ENCODE peak calls at places on chromosome 15, in seven cellular contexts. One of them, this sample, is unnamed.

GRCh38 chr15:41870689-41871081 is 23.2 kb downstream of the SPTBN5 start:
- DNase-seq in T-helper 1 cell: peak; percentile 82
- DNase-seq in trophoblast cell: no peak
- DNase-seq in heart left ventricle: no peak
- DNase-seq in dermis blood vessel endothelial cell: no peak
- DNase-seq in NCI-H226: no peak
- DNase-seq in CD4-positive, CD25-positive, alpha-beta regulatory T cell: peak; percentile 84
- DNase-seq in this sample: no peak

GRCh38 chr15:70892912-70893560 is 410 bp downstream of the LRRC49 start:
- DNase-seq in T-helper 1 cell: no peak
- DNase-seq in trophoblast cell: no peak
- DNase-seq in heart left ventricle: peak; percentile 32
- DNase-seq in dermis blood vessel endothelial cell: peak; percentile 78
- DNase-seq in NCI-H226: peak; percentile 64
- DNase-seq in CD4-positive, CD25-positive, alpha-beta regulatory T cell: no peak
- DNase-seq in this sample: no peak

GRCh38 chr15:59946084-59946483 is 58.0 kb upstream of the FOXB1 start:
- DNase-seq in T-helper 1 cell: no peak
- DNase-seq in trophoblast cell: no peak
- DNase-seq in heart left ventricle: no peak
- DNase-seq in dermis blood vessel endothelial cell: no peak
- DNase-seq in NCI-H226: no peak
- DNase-seq in CD4-positive, CD25-positive, alpha-beta regulatory T cell: no peak
- DNase-seq in this sample: no peak

GRCh38 chr15:92898988-92899909 is 875 bp upstream of the CHD2 start:
- DNase-seq in T-helper 1 cell: peak; percentile 38
- DNase-seq in trophoblast cell: no peak
- DNase-seq in heart left ventricle: no peak
- DNase-seq in dermis blood vessel endothelial cell: no peak
- DNase-seq in NCI-H226: no peak
- DNase-seq in CD4-positive, CD25-positive, alpha-beta regulatory T cell: no peak
- DNase-seq in this sample: no peak

GRCh38 chr15:63764124-63764827 is 69.5 kb downstream of the HERC1 start:
- DNase-seq in T-helper 1 cell: no peak
- DNase-seq in trophoblast cell: no peak
- DNase-seq in heart left ventricle: no peak
- DNase-seq in dermis blood vessel endothelial cell: no peak
- DNase-seq in NCI-H226: no peak
- DNase-seq in CD4-positive, CD25-positive, alpha-beta regulatory T cell: no peak
- DNase-seq in this sample: no peak

GRCh38 chr15:66415321-66415720 is 28.6 kb downstream of the MAP2K1 start:
- DNase-seq in T-helper 1 cell: no peak
- DNase-seq in trophoblast cell: no peak
- DNase-seq in heart left ventricle: no peak
- DNase-seq in dermis blood vessel endothelial cell: no peak
- DNase-seq in NCI-H226: no peak
- DNase-seq in CD4-positive, CD25-positive, alpha-beta regulatory T cell: no peak
- DNase-seq in this sample: no peak

GRCh38 chr15:73319460-73320245 is 49.1 kb downstream of the HCN4 start:
- DNase-seq in T-helper 1 cell: no peak
- DNase-seq in trophoblast cell: no peak
- DNase-seq in heart left ventricle: no peak
- DNase-seq in dermis blood vessel endothelial cell: no peak
- DNase-seq in NCI-H226: no peak
- DNase-seq in CD4-positive, CD25-positive, alpha-beta regulatory T cell: no peak
- DNase-seq in this sample: no peak

GRCh38 chr15:65180167-65180566 is 5.0 kb downstream of the CLPX start:
- DNase-seq in T-helper 1 cell: no peak
- DNase-seq in trophoblast cell: no peak
- DNase-seq in heart left ventricle: no peak
- DNase-seq in dermis blood vessel endothelial cell: no peak
- DNase-seq in NCI-H226: no peak
- DNase-seq in CD4-positive, CD25-positive, alpha-beta regulatory T cell: no peak
- DNase-seq in this sample: no peak

GRCh38 chr15:84929795-84930371 is 45.4 kb downstream of the SLC28A1 start:
- DNase-seq in T-helper 1 cell: no peak
- DNase-seq in trophoblast cell: peak; percentile 91
- DNase-seq in heart left ventricle: no peak
- DNase-seq in dermis blood vessel endothelial cell: peak; percentile 41
- DNase-seq in NCI-H226: no peak
- DNase-seq in CD4-positive, CD25-positive, alpha-beta regulatory T cell: no peak
- DNase-seq in this sample: no peak

GRCh38 chr15:96947830-96948229 is 617.3 kb downstream of the NR2F2 start:
- DNase-seq in T-helper 1 cell: no peak
- DNase-seq in trophoblast cell: no peak
- DNase-seq in heart left ventricle: no peak
- DNase-seq in dermis blood vessel endothelial cell: peak; percentile 20
- DNase-seq in NCI-H226: no peak
- DNase-seq in CD4-positive, CD25-positive, alpha-beta regulatory T cell: no peak
- DNase-seq in this sample: no peak

GRCh38 chr15:60392601-60392985 is 5.2 kb downstream of the ANXA2 start:
- DNase-seq in T-helper 1 cell: peak; percentile 77
- DNase-seq in trophoblast cell: no peak
- DNase-seq in heart left ventricle: no peak
- DNase-seq in dermis blood vessel endothelial cell: peak; percentile 77
- DNase-seq in NCI-H226: peak; percentile 83
- DNase-seq in CD4-positive, CD25-positive, alpha-beta regulatory T cell: peak; percentile 44
- DNase-seq in this sample: no peak

This sample was measured in lung.